ENCODE peak calls at places on chromosomes 12 and 14, in eight cellular contexts. N is testis, V is A549, X is endothelial cell of umbilical vein, O is PC-9, L is bronchial epithelial cell, C is thoracic aorta, P is hepatocyte. F is an unnamed sample.

GRCh38 chr14:61562321-61563161 is 132.8 kb upstream of the HIF1A start:
- DNase-seq in X (peak), V (peak), N (no peak), P (peak), L (peak), O (peak), C (no peak), F (peak)

GRCh38 chr12:49891476-49891875 is 12.2 kb downstream of the FAIM2 start:
- DNase-seq in V (no peak), P (no peak), N (no peak), L (no peak), O (no peak), C (no peak), X (no peak), F (no peak)

GRCh38 chr12:76943004-76943403 is 64.2 kb upstream of the CSRP2 start:
- DNase-seq in X (no peak), C (no peak), L (no peak), O (no peak), N (no peak), V (no peak), P (no peak), F (no peak)

GRCh38 chr12:31597066-31597465 is 6.1 kb upstream of the DENND5B start:
- DNase-seq in V (no peak), C (no peak), X (no peak), P (no peak), L (no peak), N (no peak), O (no peak), F (no peak)

GRCh38 chr12:50597200-50598195 is 92.7 kb downstream of the DIP2B start:
- DNase-seq in N (peak), V (peak), O (no peak), L (peak), C (peak), X (peak), P (no peak), F (no peak)

GRCh38 chr14:46661728-46662127 is 10.1 kb upstream of the RPL10L start:
- DNase-seq in V (no peak), L (peak), O (no peak), N (no peak), C (no peak), X (no peak), P (peak), F (no peak)

GRCh38 chr12:106632797-106633450 is 50.1 kb downstream of the RFX4 start:
- DNase-seq in O (no peak), X (no peak), P (peak), L (peak), C (no peak), N (no peak), V (peak), F (no peak)

GRCh38 chr12:108273217-108273616 is 65.9 kb downstream of the CMKLR1 start:
- DNase-seq in C (no peak), P (no peak), O (no peak), X (no peak), N (no peak), L (no peak), V (no peak), F (no peak)

GRCh38 chr12:132522586-132523380 is 32.8 kb downstream of the FBRSL1 start:
- DNase-seq in V (no peak), P (no peak), C (no peak), N (no peak), O (no peak), L (no peak), X (no peak), F (no peak)

GRCh38 chr12:120155072-120155471 is 38.5 kb upstream of the RAB35 start:
- DNase-seq in X (no peak), L (no peak), N (no peak), P (no peak), C (no peak), V (no peak), O (no peak), F (no peak)

GRCh38 chr14:102539544-102540309 is 30.2 kb upstream of the ANKRD9 start:
- DNase-seq in L (peak), N (peak), X (no peak), P (peak), V (no peak), O (no peak), C (no peak), F (no peak)

GRCh38 chr14:37602605-37603453 is 7.4 kb downstream of the TTC6 start:
- DNase-seq in X (no peak), N (no peak), V (no peak), O (no peak), L (no peak), C (no peak), P (no peak), F (no peak)

GRCh38 chr14:36997843-36998242 is 174.6 kb downstream of the SLC25A21 start:
- DNase-seq in C (no peak), X (peak), P (no peak), O (no peak), N (no peak), V (no peak), L (no peak), F (no peak)

GRCh38 chr12:27344760-27345159 is 12.1 kb downstream of the BMAL2 start:
- DNase-seq in X (no peak), C (no peak), L (peak), P (no peak), O (no peak), V (no peak), N (no peak), F (no peak)

GRCh38 chr12:27347779-27348178 is 15.1 kb downstream of the BMAL2 start:
- DNase-seq in C (no peak), N (no peak), P (no peak), X (no peak), L (peak), O (no peak), V (no peak), F (no peak)

GRCh38 chr12:27343255-27344000 is 10.8 kb downstream of the BMAL2 start:
- DNase-seq in C (no peak), X (peak), N (no peak), O (peak), V (peak), P (peak), L (peak), F (no peak)

GRCh38 chr12:27344246-27344645 is 11.6 kb downstream of the BMAL2 start:
- DNase-seq in X (no peak), C (no peak), P (no peak), L (peak), V (no peak), O (peak), N (no peak), F (no peak)

GRCh38 chr12:27345376-27345775 is 12.7 kb downstream of the BMAL2 start:
- DNase-seq in C (no peak), O (no peak), N (no peak), X (no peak), L (no peak), V (no peak), P (no peak), F (no peak)
- TF ChIP-seq CTCF in C (no peak), O (no peak), N (no peak), X (no peak), L (no peak), V (no peak), P (no peak), F (no peak)

DNA sequence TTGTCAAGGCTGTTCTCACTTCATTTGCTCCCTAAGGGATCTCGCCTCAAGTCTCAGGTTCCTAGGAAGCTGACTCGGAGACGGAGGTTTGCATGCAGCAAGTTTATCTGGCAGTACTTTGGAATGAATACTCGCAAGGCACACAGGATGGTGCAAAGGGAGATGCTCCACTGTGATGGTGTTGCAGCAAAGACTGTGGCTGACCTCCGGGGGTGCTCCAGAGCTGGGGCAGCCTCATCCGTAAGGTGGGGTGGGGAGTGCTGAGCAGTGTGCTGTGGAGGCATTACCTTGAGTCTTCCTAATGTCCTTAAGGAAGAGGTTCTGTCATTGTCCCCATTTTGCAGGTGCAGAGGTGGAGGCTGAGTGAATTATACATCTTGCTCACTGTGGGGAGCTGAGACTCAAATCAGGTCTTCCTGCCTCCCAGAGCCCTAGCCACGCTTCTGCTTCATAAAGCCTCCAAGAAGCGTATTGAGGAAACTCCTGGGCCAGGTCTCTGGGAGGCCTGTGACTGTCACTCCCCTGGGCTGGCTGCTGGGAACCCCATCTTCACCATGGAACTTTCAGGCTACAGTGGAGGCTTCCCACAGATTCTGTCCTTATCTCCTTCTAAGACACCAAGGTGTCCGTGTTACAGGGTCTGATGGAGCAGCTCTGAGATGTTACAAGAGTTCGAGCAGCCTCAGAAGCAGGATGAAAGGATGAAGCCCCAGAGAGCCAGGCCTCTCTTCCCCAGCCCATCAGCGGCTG is 39.5 kb downstream of the GALNT16 start:
- DNase-seq in L (no peak), X (no peak), C (no peak), P (no peak), V (no peak), O (no peak), N (no peak), F (no peak)
- TF ChIP-seq CTCF in L (peak), X (peak), C (no peak), P (no peak), V (no peak), O (no peak), N (no peak), F (no peak)

GRCh38 chr12:57151741-57152407 is 4.5 kb upstream of the LRP1-AS start:
- DNase-seq in X (peak), P (no peak), N (peak), C (no peak), L (peak), V (no peak), O (no peak), F (no peak)
- TF ChIP-seq CTCF in X (no peak), P (no peak), N (no peak), C (no peak), L (peak), V (no peak), O (no peak), F (no peak)

GRCh38 chr14:65169351-65169750 is 67.0 kb upstream of the MAX start:
- DNase-seq in X (no peak), O (no peak), C (no peak), L (peak), P (no peak), N (no peak), V (no peak), F (no peak)

GRCh38 chr14:65170318-65170717 is 68.0 kb upstream of the MAX start:
- DNase-seq in O (no peak), V (no peak), L (no peak), C (no peak), X (no peak), N (no peak), P (no peak), F (no peak)

GRCh38 chr14:65168840-65169239 is 66.5 kb upstream of the MAX start:
- DNase-seq in V (no peak), P (no peak), N (no peak), X (no peak), O (no peak), C (no peak), L (peak), F (no peak)

GRCh38 chr14:65173973-65174693 is 71.8 kb upstream of the MAX start:
- DNase-seq in L (no peak), P (no peak), C (no peak), N (no peak), X (no peak), V (no peak), O (no peak), F (no peak)

GRCh38 chr14:65170768-65171251 is 68.5 kb upstream of the MAX start:
- DNase-seq in P (peak), X (peak), C (no peak), N (peak), L (peak), O (no peak), V (peak), F (no peak)
- TF ChIP-seq CTCF in P (peak), X (peak), C (no peak), N (peak), L (peak), O (no peak), V (peak), F (no peak)

GRCh38 chr12:116714175-116714574 is 23.7 kb downstream of the SPRING1 start:
- DNase-seq in L (no peak), O (no peak), X (no peak), C (no peak), P (no peak), V (no peak), N (no peak), F (no peak)

GRCh38 chr12:116712458-116713303 is 25.2 kb downstream of the SPRING1 start:
- DNase-seq in X (no peak), N (no peak), P (no peak), V (no peak), C (no peak), L (peak), O (no peak), F (no peak)

GRCh38 chr12:116717466-116718457 is 20.1 kb downstream of the SPRING1 start:
- DNase-seq in P (no peak), V (no peak), N (peak), C (no peak), L (no peak), X (no peak), O (no peak), F (no peak)

GRCh38 chr12:116710367-116710766 is 27.5 kb downstream of the SPRING1 start:
- DNase-seq in V (no peak), P (no peak), L (no peak), O (no peak), X (no peak), N (no peak), C (no peak), F (no peak)

GRCh38 chr12:116713529-116713928 is 24.3 kb downstream of the SPRING1 start:
- DNase-seq in V (no peak), N (no peak), O (no peak), P (no peak), X (no peak), L (no peak), C (no peak), F (no peak)
- TF ChIP-seq CTCF in V (no peak), N (no peak), O (no peak), P (no peak), X (no peak), L (no peak), C (no peak), F (no peak)